ENCODE peak calls at places on chromosomes 13 and 19, in eight cellular contexts. A, I, W, C, V, B, R and S are unnamed samples.

GRCh38 chr13:19882231-19882630 is 18.8 kb upstream of the ZMYM5 start:
- DNase-seq in C (no peak), A (no peak), I (no peak), V (no peak), W (no peak), B (no peak), R (no peak), S (no peak)

GRCh38 chr19:4464815-4465581 is 7.1 kb upstream of the HDGFL2 start:
- DNase-seq in V (no peak), A (no peak), B (no peak), I (no peak), W (no peak), C (no peak), R (no peak), S (no peak)

GRCh38 chr19:17468302-17469091 is 1.8 kb upstream of the SLC27A1 start:
- DNase-seq in B (no peak), I (peak), R (no peak), W (no peak), A (no peak), C (no peak), V (no peak), S (no peak)

GRCh38 chr19:10766049-10766623 is 48.3 kb downstream of the DNM2 start:
- DNase-seq in C (no peak), A (no peak), B (no peak), R (no peak), V (no peak), I (no peak), W (no peak), S (no peak)

GRCh38 chr13:112873851-112874750 is 94.9 kb upstream of the MCF2L start:
- DNase-seq in I (peak), C (no peak), A (peak), V (no peak), R (peak), W (peak), B (no peak), S (peak)

GRCh38 chr13:78601124-78601885 is 2.0 kb downstream of the POU4F1 start:
- DNase-seq in W (peak), V (no peak), A (no peak), B (no peak), R (no peak), C (peak), I (peak), S (no peak)

GRCh38 chr13:73720216-73720840 is 413.9 kb downstream of the KLF12 start:
- DNase-seq in R (peak), V (no peak), C (no peak), I (no peak), B (no peak), W (no peak), A (no peak), S (no peak)

GRCh38 chr13:71485913-71486312 is 381.1 kb downstream of the DACH1 start:
- DNase-seq in R (no peak), C (no peak), A (no peak), W (no peak), I (no peak), V (no peak), B (no peak), S (no peak)

GRCh38 chr13:44300895-44301638 is 72.6 kb upstream of the SERP2 start:
- DNase-seq in I (no peak), C (peak), W (peak), A (no peak), V (no peak), B (no peak), R (peak), S (peak)

GRCh38 chr13:32471187-32471922 is 43.4 kb upstream of the N4BP2L1 start:
- DNase-seq in W (no peak), R (peak), B (no peak), V (no peak), I (peak), C (no peak), A (no peak), S (no peak)

GRCh38 chr19:32675720-32676185 is at the start of gene RGS9BP:
- DNase-seq in V (peak), B (no peak), I (peak), A (peak), C (peak), W (peak), R (peak), S (peak)

GRCh38 chr13:81610613-81611012 is 1269.7 kb upstream of the SPRY2 start:
- DNase-seq in W (no peak), B (no peak), I (no peak), C (no peak), R (no peak), V (no peak), A (no peak), S (no peak)

GRCh38 chr19:51097166-51097736 is 11.0 kb downstream of the CTU1 start:
- DNase-seq in A (peak), I (peak), R (peak), V (peak), W (peak), C (no peak), B (no peak), S (peak)

GRCh38 chr13:21657538-21657937 is 13.3 kb upstream of the FGF9 start:
- DNase-seq in C (no peak), B (no peak), W (no peak), R (peak), A (no peak), V (no peak), I (no peak), S (no peak)

GRCh38 chr19:11180346-11180745 is 17.0 kb downstream of the KANK2 start:
- DNase-seq in W (no peak), C (no peak), R (peak), B (no peak), V (no peak), I (no peak), A (no peak), S (no peak)

GRCh38 chr13:85544756-85545155 is 254.5 kb downstream of the SLITRK6 start:
- DNase-seq in C (no peak), A (no peak), R (no peak), B (no peak), I (peak), V (no peak), W (no peak), S (no peak)

GRCh38 chr13:98998831-98999634 is 21.2 kb upstream of the DOCK9 start:
- DNase-seq in A (no peak), R (peak), W (no peak), B (no peak), V (peak), C (no peak), I (no peak), S (no peak)

GRCh38 chr19:17078920-17079709 is 3.5 kb downstream of the MYO9B start:
- DNase-seq in I (peak), C (no peak), A (no peak), R (no peak), B (no peak), W (no peak), V (no peak), S (no peak)

GRCh38 chr19:7257148-7258041 is 36.8 kb downstream of the INSR start:
- DNase-seq in W (no peak), R (peak), B (no peak), I (no peak), A (no peak), C (no peak), V (no peak), S (no peak)

GRCh38 chr13:82766732-82767321 is 1115.4 kb downstream of the SLITRK1 start:
- DNase-seq in B (no peak), V (no peak), C (no peak), A (no peak), W (no peak), I (no peak), R (no peak), S (no peak)

GRCh38 chr13:109900320-109900719 is 113.9 kb upstream of the IRS2 start:
- DNase-seq in R (no peak), I (peak), A (no peak), B (no peak), C (no peak), W (no peak), V (no peak), S (no peak)

GRCh38 chr19:16203256-16204004 is 5.7 kb downstream of the AP1M1 start:
- DNase-seq in W (no peak), B (no peak), A (no peak), R (no peak), C (no peak), V (no peak), I (no peak), S (peak)

GRCh38 chr19:39327990-39328705 is 7.5 kb upstream of the LRFN1 start:
- DNase-seq in B (peak), I (peak), R (peak), V (peak), C (no peak), A (peak), W (peak), S (peak)

GRCh38 chr13:27170521-27171243 is 929 bp downstream of the USP12 start:
- DNase-seq in W (peak), V (peak), C (no peak), A (no peak), R (no peak), I (peak), B (no peak), S (no peak)

GRCh38 chr19:6065685-6066365 is 44.5 kb downstream of the RFX2 start:
- DNase-seq in V (peak), R (no peak), I (no peak), B (no peak), W (no peak), C (no peak), A (peak), S (peak)

GRCh38 chr19:14683439-14683838 is 6.4 kb upstream of the ZNF333 start:
- DNase-seq in C (no peak), B (no peak), W (no peak), V (no peak), R (no peak), A (no peak), I (no peak), S (peak)

DNA sequence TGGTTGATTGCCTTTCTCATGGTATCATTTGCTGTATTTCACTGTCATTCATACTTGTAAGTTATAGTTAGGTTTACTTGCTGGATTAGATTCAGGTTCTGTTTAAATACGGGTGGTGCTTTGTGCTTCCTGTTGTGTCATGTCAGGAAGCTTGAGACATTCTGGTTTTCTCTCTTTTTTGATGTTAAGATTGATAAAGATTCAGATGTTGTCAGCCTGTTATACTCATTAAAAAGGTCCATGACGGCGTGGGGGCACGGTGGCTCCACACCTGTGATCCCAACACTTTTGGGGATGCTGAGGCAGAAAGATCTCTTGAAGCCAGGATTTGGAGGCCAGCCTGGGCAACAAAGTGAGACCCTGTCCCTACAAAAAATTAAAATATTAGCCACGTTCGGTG is 45.7 kb downstream of the NAA16 start:
- DNase-seq in B (no peak), C (no peak), W (no peak), V (peak), A (no peak), I (no peak), R (peak), S (no peak)
- TF ChIP-seq CTCF in B (no peak), C (no peak), W (no peak), V (no peak), A (no peak), I (no peak), R (no peak), S (no peak)

DNA sequence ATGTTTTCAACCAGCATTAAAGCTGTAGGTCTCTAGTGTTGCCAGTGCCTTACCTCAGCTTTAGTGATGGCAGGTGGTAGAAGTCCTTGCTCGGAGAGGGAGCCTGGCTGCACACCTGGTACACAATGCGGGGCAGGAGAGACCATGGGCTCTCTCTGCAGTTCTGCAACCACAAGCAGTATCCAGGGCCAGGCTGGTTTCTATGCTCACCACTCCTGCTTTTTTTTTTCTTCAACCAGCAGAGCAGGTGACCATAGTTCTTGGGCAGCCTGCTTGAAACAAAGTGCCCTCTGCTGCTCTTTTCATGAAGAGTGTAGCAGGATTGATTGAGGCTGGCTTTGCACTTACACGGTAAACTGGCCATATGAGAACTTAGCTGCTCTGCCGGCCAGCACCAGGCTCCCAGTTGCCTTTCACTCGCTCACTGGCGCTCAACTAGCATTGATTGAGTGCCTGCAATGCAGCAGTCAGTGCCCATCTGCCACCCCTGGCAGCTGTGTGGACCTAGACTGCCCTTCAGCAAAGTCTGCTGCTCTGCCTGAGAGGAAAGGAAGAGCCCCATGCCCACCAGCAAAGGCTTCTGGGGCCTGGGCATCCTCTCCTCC is 4.4 kb upstream of the CHAMP1 start:
- DNase-seq in I (peak), V (no peak), R (no peak), B (no peak), A (no peak), C (no peak), W (no peak), S (no peak)
- TF ChIP-seq CTCF in I (no peak), V (no peak), R (no peak), B (no peak), A (no peak), C (no peak), W (no peak), S (no peak)

DNA sequence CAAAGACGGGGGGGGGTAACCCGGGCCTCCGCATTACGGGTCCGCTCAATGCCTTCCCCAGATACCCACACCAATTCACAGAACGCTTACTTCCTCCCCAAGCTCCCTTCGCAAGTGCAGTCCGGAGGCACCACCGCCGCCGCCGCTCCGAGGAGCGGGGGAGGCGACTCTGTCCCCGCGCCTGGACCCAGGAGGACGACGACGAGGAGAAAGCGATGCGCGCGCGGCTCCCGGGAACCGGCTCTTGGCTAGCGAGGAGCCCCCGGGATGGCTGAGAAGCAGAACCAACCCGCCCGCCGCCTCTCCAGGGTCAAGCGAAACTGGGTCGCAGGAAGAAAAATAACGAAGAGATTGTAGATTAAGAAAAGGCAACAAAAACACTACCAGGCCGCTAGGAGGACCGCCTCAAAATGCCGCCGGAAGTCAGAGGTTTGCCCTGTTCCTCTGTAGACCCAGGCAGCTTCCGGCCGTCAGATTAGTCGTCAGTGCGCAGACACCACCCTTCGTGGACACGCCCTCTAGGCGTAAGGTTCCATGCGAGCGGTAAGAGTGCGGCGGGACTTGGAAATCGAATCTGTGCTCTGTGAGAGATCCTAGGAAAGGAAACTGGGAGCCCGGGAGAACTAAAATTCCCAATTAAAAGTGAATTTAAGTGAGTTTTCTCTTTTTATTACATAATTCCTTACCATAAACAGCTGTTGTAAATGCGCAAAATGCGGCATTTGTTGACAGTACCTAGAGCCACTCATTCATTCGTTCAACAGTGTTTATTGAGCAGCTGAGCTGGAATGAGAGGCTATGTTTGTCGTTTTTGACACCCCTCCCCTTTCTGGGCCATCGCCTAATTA is at the start of gene ZC3H13:
- DNase-seq in C (peak), I (peak), W (peak), R (peak), A (peak), B (peak), V (peak), S (peak)
- TF ChIP-seq CTCF in C (no peak), I (peak), W (no peak), R (peak), A (no peak), B (peak), V (peak), S (peak)

GRCh38 chr13:53068841-53069520 is 40.4 kb downstream of the OLFM4 start:
- DNase-seq in A (no peak), C (no peak), W (no peak), I (peak), V (no peak), B (no peak), R (no peak), S (no peak)
- TF ChIP-seq CTCF in A (no peak), C (no peak), W (no peak), I (no peak), V (no peak), B (no peak), R (no peak), S (no peak)

GRCh38 chr13:39656325-39656677 is 839 bp downstream of the COG6 start:
- DNase-seq in W (no peak), R (peak), V (no peak), I (peak), A (no peak), B (no peak), C (no peak), S (no peak)

GRCh38 chr13:39655041-39655568 is 357 bp upstream of the COG6 start:
- DNase-seq in B (no peak), C (no peak), I (no peak), R (no peak), V (no peak), A (no peak), W (no peak), S (no peak)

GRCh38 chr13:39655569-39656324 is at the start of gene COG6:
- DNase-seq in C (peak), I (peak), V (peak), A (peak), R (peak), B (peak), W (peak), S (peak)
- TF ChIP-seq CTCF in C (no peak), I (no peak), V (peak), A (no peak), R (peak), B (no peak), W (peak), S (no peak)

DNA sequence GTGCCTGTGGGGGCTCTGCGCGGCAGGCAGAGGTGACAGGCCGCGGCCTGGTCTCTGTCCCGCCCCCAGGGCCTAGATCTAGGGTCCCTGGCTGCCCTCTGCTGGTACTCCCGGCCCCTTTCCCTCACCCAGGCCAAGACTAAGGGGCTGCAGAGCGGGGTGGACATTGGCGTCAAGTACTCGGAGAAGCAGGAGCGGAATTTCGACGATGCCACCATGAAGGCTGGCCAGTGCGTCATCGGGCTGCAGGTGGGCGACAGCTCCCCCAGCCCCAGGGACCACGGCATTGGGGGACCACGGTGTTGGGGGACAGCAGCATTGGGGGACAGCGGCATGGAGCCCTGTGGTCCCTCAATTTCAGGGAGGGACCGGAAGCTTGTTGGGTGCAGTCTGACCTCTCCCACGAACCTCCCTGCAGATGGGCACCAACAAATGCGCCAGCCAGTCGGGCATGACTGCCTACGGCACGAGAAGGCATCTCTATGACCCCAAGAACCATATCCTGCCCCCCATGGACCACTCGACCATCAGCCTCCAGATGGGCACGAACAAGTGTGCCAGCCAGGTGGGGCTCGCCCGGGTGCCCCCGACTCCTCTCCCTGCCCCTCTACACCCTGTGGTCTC is 3.8 kb upstream of the ABCA7 start:
- DNase-seq in V (no peak), W (no peak), A (no peak), B (no peak), I (peak), C (peak), R (no peak), S (peak)
- TF ChIP-seq CTCF in V (no peak), W (peak), A (no peak), B (no peak), I (peak), C (no peak), R (peak), S (no peak)

GRCh38 chr19:778910-779653 is 18.2 kb upstream of the PTBP1 start:
- DNase-seq in I (no peak), A (no peak), W (no peak), V (no peak), R (peak), B (peak), C (peak), S (no peak)
- TF ChIP-seq CTCF in I (no peak), A (no peak), W (no peak), V (no peak), R (no peak), B (no peak), C (no peak), S (no peak)

GRCh38 chr19:45863840-45864628 is at the start of gene FOXA3:
- DNase-seq in B (no peak), A (no peak), W (peak), I (peak), R (peak), V (peak), C (no peak), S (no peak)
- TF ChIP-seq CTCF in B (peak), A (no peak), W (peak), I (peak), R (peak), V (peak), C (peak), S (peak)

DNA sequence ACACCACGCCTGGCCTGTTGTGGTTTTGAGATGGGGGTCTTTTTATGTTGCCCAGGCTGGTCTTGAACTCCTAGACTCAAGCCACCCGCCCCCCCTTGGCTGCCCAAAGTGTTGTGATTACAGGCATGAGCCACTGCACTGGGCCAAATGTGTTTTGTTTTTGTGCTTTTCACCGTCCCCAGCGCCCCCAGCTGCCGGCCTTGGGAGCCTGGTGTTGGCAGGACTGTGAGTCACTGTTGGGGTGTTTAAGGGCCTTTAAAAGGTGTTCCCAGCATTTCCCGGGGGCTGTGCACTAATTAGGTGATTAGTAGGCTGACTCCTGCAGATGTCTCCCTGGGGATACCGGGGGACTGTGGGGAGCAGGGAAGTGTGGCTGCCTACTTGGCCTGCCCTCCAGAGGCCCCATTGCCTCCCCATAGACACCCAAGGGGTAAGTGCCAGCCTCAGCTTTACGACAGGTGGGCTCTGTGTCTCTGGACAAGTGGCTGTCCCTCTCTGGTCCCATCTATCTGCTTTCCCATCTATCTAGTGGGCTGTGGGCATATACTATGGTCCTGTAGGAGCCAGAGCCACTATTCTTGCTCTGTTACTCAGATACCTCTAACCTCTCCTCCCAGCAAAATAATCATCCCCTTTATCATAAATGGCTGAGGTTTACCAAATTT is 11.8 kb upstream of the TLE5 start:
- DNase-seq in B (no peak), I (no peak), A (no peak), W (no peak), V (no peak), C (no peak), R (peak), S (no peak)
- TF ChIP-seq CTCF in B (peak), I (no peak), A (no peak), W (peak), V (no peak), C (peak), R (peak), S (no peak)